ENCODE peak calls at places on chromosomes 7 and 10, in nine cellular contexts. One of them, this sample, is unnamed. For H3K9me3 and H3K36me3, the result is how much of the 10 kb centered on the place peaks cover.

GRCh38 chr10:12130237-12130872 is 878 bp downstream of the SEC61A2 start:
- DNase-seq in tibial nerve: peak
- DNase-seq in GM12878: peak
- DNase-seq in stomach: no peak
- DNase-seq in ovary: no peak
- DNase-seq in SJSA1: peak
- DNase-seq in lower lobe of right lung: no peak
- DNase-seq in ascending aorta: peak
- DNase-seq in K562: no peak
- DNase-seq in this sample: peak

GRCh38 chr10:73813333-73813732 is 1.9 kb upstream of the NDST2 start:
- DNase-seq in tibial nerve: no peak
- DNase-seq in GM12878: no peak
- DNase-seq in stomach: no peak
- DNase-seq in ovary: no peak
- DNase-seq in SJSA1: no peak
- DNase-seq in lower lobe of right lung: no peak
- DNase-seq in ascending aorta: no peak
- DNase-seq in K562: no peak
- DNase-seq in this sample: no peak

GRCh38 chr7:89029864-89030263 is 234.3 kb upstream of the TEX47 start:
- DNase-seq in tibial nerve: no peak
- DNase-seq in GM12878: no peak
- DNase-seq in stomach: no peak
- DNase-seq in ovary: no peak
- DNase-seq in SJSA1: peak
- DNase-seq in lower lobe of right lung: no peak
- DNase-seq in ascending aorta: no peak
- DNase-seq in K562: no peak
- DNase-seq in this sample: no peak

GRCh38 chr10:61284222-61284890 is 168.8 kb downstream of the TMEM26 start:
- DNase-seq in tibial nerve: peak
- DNase-seq in GM12878: no peak
- DNase-seq in stomach: no peak
- DNase-seq in ovary: no peak
- DNase-seq in SJSA1: peak
- DNase-seq in lower lobe of right lung: no peak
- DNase-seq in ascending aorta: no peak
- DNase-seq in K562: peak
- DNase-seq in this sample: no peak

GRCh38 chr10:77628906-77629730 is 8.5 kb downstream of the KCNMA1 start:
- DNase-seq in tibial nerve: no peak
- DNase-seq in GM12878: no peak
- DNase-seq in stomach: no peak
- DNase-seq in ovary: no peak
- DNase-seq in SJSA1: peak
- DNase-seq in lower lobe of right lung: no peak
- DNase-seq in ascending aorta: no peak
- DNase-seq in K562: no peak
- DNase-seq in this sample: no peak

GRCh38 chr7:945556-946255 is 8.8 kb downstream of the ADAP1 start:
- DNase-seq in tibial nerve: no peak
- DNase-seq in GM12878: no peak
- DNase-seq in stomach: peak
- DNase-seq in ovary: no peak
- DNase-seq in SJSA1: no peak
- DNase-seq in lower lobe of right lung: peak
- DNase-seq in ascending aorta: peak
- DNase-seq in K562: no peak
- DNase-seq in this sample: no peak

GRCh38 chr10:80477813-80478212 is 23.7 kb downstream of the TSPAN14 start:
- DNase-seq in tibial nerve: no peak
- DNase-seq in GM12878: no peak
- DNase-seq in stomach: no peak
- DNase-seq in ovary: no peak
- DNase-seq in SJSA1: peak
- DNase-seq in lower lobe of right lung: no peak
- DNase-seq in ascending aorta: no peak
- DNase-seq in K562: no peak
- DNase-seq in this sample: no peak

GRCh38 chr7:111145472-111145871 is 54.5 kb downstream of the LRRN3 start:
- DNase-seq in tibial nerve: peak
- DNase-seq in GM12878: no peak
- DNase-seq in stomach: no peak
- DNase-seq in ovary: no peak
- DNase-seq in SJSA1: no peak
- DNase-seq in lower lobe of right lung: no peak
- DNase-seq in ascending aorta: no peak
- DNase-seq in K562: no peak
- DNase-seq in this sample: no peak

GRCh38 chr7:151272410-151272809 is 23.9 kb upstream of the SMARCD3 start:
- DNase-seq in tibial nerve: no peak
- DNase-seq in GM12878: no peak
- DNase-seq in stomach: no peak
- DNase-seq in ovary: no peak
- DNase-seq in SJSA1: no peak
- DNase-seq in lower lobe of right lung: peak
- DNase-seq in ascending aorta: peak
- DNase-seq in K562: no peak
- DNase-seq in this sample: no peak

GRCh38 chr10:101905241-101905640 is 61.6 kb upstream of the KCNIP2 start:
- DNase-seq in tibial nerve: no peak
- DNase-seq in GM12878: no peak
- DNase-seq in stomach: no peak
- DNase-seq in ovary: no peak
- DNase-seq in SJSA1: no peak
- DNase-seq in lower lobe of right lung: no peak
- DNase-seq in ascending aorta: no peak
- DNase-seq in K562: no peak
- DNase-seq in this sample: no peak

GRCh38 chr10:133249094-133249780 is 11.6 kb downstream of the VENTX start:
- DNase-seq in tibial nerve: no peak
- DNase-seq in GM12878: no peak
- DNase-seq in stomach: no peak
- DNase-seq in ovary: no peak
- DNase-seq in SJSA1: no peak
- DNase-seq in lower lobe of right lung: no peak
- DNase-seq in ascending aorta: no peak
- DNase-seq in K562: no peak
- DNase-seq in this sample: no peak

GRCh38 chr7:12494354-12495024 is 76.0 kb upstream of the SCIN start:
- DNase-seq in tibial nerve: no peak
- DNase-seq in GM12878: no peak
- DNase-seq in stomach: no peak
- DNase-seq in ovary: no peak
- DNase-seq in SJSA1: no peak
- DNase-seq in lower lobe of right lung: no peak
- DNase-seq in ascending aorta: no peak
- DNase-seq in K562: no peak
- DNase-seq in this sample: no peak

GRCh38 chr10:59372543-59372942 is 10.2 kb upstream of the FAM13C start:
- DNase-seq in tibial nerve: no peak
- DNase-seq in GM12878: no peak
- DNase-seq in stomach: no peak
- DNase-seq in ovary: no peak
- DNase-seq in SJSA1: no peak
- DNase-seq in lower lobe of right lung: no peak
- DNase-seq in ascending aorta: no peak
- DNase-seq in K562: no peak
- DNase-seq in this sample: no peak

GRCh38 chr7:1886361-1887064 is 216.4 kb downstream of the ELFN1 start:
- DNase-seq in tibial nerve: no peak
- DNase-seq in GM12878: no peak
- DNase-seq in stomach: no peak
- DNase-seq in ovary: no peak
- DNase-seq in SJSA1: no peak
- DNase-seq in lower lobe of right lung: no peak
- DNase-seq in ascending aorta: no peak
- DNase-seq in K562: no peak
- DNase-seq in this sample: no peak

GRCh38 chr7:73865738-73866445 is 4.9 kb downstream of the TMEM270 start:
- DNase-seq in tibial nerve: peak
- DNase-seq in GM12878: no peak
- DNase-seq in stomach: peak
- DNase-seq in ovary: peak
- DNase-seq in SJSA1: peak
- DNase-seq in lower lobe of right lung: no peak
- DNase-seq in ascending aorta: no peak
- DNase-seq in K562: peak
- DNase-seq in this sample: no peak

GRCh38 chr7:100075418-100075817 is 6.1 kb downstream of the ZNF3 start:
- DNase-seq in tibial nerve: no peak
- DNase-seq in GM12878: no peak
- DNase-seq in stomach: no peak
- DNase-seq in ovary: no peak
- DNase-seq in SJSA1: no peak
- DNase-seq in lower lobe of right lung: no peak
- DNase-seq in ascending aorta: no peak
- DNase-seq in K562: no peak
- DNase-seq in this sample: no peak

GRCh38 chr7:100069991-100070390 is 11.5 kb downstream of the ZNF3 start:
- DNase-seq in tibial nerve: no peak
- DNase-seq in GM12878: no peak
- DNase-seq in stomach: no peak
- DNase-seq in ovary: no peak
- DNase-seq in SJSA1: no peak
- DNase-seq in lower lobe of right lung: no peak
- DNase-seq in ascending aorta: no peak
- DNase-seq in K562: no peak
- DNase-seq in this sample: no peak

GRCh38 chr7:100072462-100072861 is 9.1 kb downstream of the ZNF3 start:
- DNase-seq in tibial nerve: no peak
- DNase-seq in GM12878: no peak
- DNase-seq in stomach: no peak
- DNase-seq in ovary: no peak
- DNase-seq in SJSA1: no peak
- DNase-seq in lower lobe of right lung: no peak
- DNase-seq in ascending aorta: no peak
- DNase-seq in K562: no peak
- DNase-seq in this sample: no peak

GRCh38 chr7:100066953-100067352 is 14.6 kb downstream of the ZNF3 start:
- DNase-seq in tibial nerve: no peak
- DNase-seq in GM12878: no peak
- DNase-seq in stomach: no peak
- DNase-seq in ovary: no peak
- DNase-seq in SJSA1: no peak
- DNase-seq in lower lobe of right lung: no peak
- DNase-seq in ascending aorta: no peak
- DNase-seq in K562: no peak
- DNase-seq in this sample: no peak

GRCh38 chr7:100071018-100071723 is 10.4 kb downstream of the ZNF3 start:
- DNase-seq in tibial nerve: no peak
- DNase-seq in GM12878: no peak
- DNase-seq in stomach: no peak
- DNase-seq in ovary: no peak
- DNase-seq in SJSA1: no peak
- DNase-seq in lower lobe of right lung: no peak
- DNase-seq in ascending aorta: no peak
- DNase-seq in K562: no peak
- DNase-seq in this sample: no peak
- H3K9me3 ChIP-seq in tibial nerve: under half
- H3K9me3 ChIP-seq in GM12878: under half
- H3K9me3 ChIP-seq in stomach: under half
- H3K9me3 ChIP-seq in ovary: under half
- H3K9me3 ChIP-seq in SJSA1: under half
- H3K9me3 ChIP-seq in lower lobe of right lung: under half
- H3K9me3 ChIP-seq in ascending aorta: under half
- H3K9me3 ChIP-seq in K562: half or more
- H3K9me3 ChIP-seq in this sample: under half

GRCh38 chr7:50226669-50227068 is 77.8 kb upstream of the IKZF1 start:
- DNase-seq in tibial nerve: no peak
- DNase-seq in GM12878: no peak
- DNase-seq in stomach: no peak
- DNase-seq in ovary: no peak
- DNase-seq in SJSA1: no peak
- DNase-seq in lower lobe of right lung: no peak
- DNase-seq in ascending aorta: no peak
- DNase-seq in K562: no peak
- DNase-seq in this sample: peak
- H3K4me3 ChIP-seq in tibial nerve: no peak
- H3K4me3 ChIP-seq in GM12878: no peak
- H3K4me3 ChIP-seq in stomach: no peak
- H3K4me3 ChIP-seq in ovary: no peak
- H3K4me3 ChIP-seq in SJSA1: no peak
- H3K4me3 ChIP-seq in lower lobe of right lung: no peak
- H3K4me3 ChIP-seq in ascending aorta: no peak
- H3K4me3 ChIP-seq in K562: no peak
- H3K4me3 ChIP-seq in this sample: peak

DNA sequence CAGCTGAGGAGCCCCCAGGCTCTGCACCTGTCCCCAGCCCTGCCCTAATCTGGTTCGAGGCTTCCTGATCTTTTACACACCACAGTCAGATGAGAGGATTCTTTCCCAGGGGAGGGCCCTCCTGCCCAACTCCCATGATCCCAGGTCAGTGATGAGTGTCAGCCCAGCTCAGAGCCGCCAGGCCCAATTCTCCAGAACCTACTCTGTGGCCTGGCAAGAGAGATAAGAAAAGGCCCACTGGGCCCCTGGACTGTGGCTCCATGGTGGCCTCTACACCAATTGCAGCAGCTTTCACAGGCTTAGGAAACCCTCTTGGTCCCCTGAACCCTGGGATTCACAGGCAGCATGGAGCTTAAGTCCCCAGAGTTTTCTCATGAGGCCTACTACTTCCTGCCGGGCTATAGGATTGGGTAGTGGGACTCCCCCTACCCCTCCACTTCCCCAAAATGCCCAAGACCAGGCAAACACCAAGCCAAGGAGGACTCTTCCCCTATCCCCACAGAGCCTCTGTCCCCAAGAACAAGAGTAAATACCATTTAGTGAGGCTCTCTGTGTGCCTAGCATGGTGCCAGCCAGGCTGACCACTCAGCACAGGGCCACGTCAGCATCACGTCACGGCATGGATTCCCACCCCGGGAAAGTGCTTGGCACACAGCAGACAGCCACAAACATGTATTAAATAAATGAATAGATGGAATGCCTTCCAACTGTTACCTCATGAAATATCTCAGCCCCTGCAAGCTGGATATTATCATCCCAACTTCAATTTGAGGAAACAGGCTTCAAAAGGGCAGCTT is 100.0 kb downstream of the GRID1 start:
- DNase-seq in tibial nerve: no peak
- DNase-seq in GM12878: no peak
- DNase-seq in stomach: peak
- DNase-seq in ovary: no peak
- DNase-seq in SJSA1: no peak
- DNase-seq in lower lobe of right lung: no peak
- DNase-seq in ascending aorta: peak
- DNase-seq in K562: no peak
- DNase-seq in this sample: no peak
- H3K36me3 ChIP-seq in tibial nerve: under half
- H3K36me3 ChIP-seq in GM12878: under half
- H3K36me3 ChIP-seq in stomach: under half
- H3K36me3 ChIP-seq in ovary: under half
- H3K36me3 ChIP-seq in SJSA1: under half
- H3K36me3 ChIP-seq in lower lobe of right lung: under half
- H3K36me3 ChIP-seq in ascending aorta: under half
- H3K36me3 ChIP-seq in K562: under half
- H3K36me3 ChIP-seq in this sample: under half

DNA sequence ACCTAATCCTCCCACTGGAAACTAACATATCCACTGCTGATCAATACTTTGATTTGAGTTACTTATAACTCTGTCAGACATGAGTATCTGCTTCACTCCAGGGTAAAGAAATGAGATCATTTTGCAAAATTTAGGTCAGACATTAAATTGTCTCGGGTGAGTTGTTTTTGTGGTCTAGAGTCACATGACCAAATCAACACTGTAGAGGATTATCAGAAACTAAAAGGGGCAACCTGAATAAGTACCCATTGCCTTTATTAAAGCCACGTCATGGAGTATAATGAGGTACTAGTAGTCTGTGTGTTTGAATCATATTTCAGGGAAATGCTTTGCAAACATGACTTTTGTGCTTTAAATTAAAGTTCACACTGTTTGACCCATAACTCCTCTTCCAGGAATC is 107.7 kb upstream of the ADO start:
- DNase-seq in tibial nerve: no peak
- DNase-seq in GM12878: no peak
- DNase-seq in stomach: no peak
- DNase-seq in ovary: no peak
- DNase-seq in SJSA1: no peak
- DNase-seq in lower lobe of right lung: no peak
- DNase-seq in ascending aorta: no peak
- DNase-seq in K562: no peak
- DNase-seq in this sample: peak
- H3K9me3 ChIP-seq in tibial nerve: under half
- H3K9me3 ChIP-seq in GM12878: under half
- H3K9me3 ChIP-seq in stomach: under half
- H3K9me3 ChIP-seq in ovary: under half
- H3K9me3 ChIP-seq in SJSA1: under half
- H3K9me3 ChIP-seq in lower lobe of right lung: under half
- H3K9me3 ChIP-seq in ascending aorta: under half
- H3K9me3 ChIP-seq in K562: under half
- H3K9me3 ChIP-seq in this sample: under half

This sample was measured in CD4-positive, alpha-beta memory T cell.